ENCODE peak calls at places on chromosome 11, in ten cellular contexts. W is astrocyte of the cerebellum; K is HFFc6; S is AML-193; M is esophagus squamous epithelium; O is NCI-H82; H is naive B cell; N is activated naive CD4-positive, alpha-beta T cell treated with anti-CD3 and anti-CD28 coated beads, Interleukin-2, amount 10 ng/mL, durations not matched to agents 7 days and 5 days; E is activated T-helper 9 cell treated with anti-CD3 and anti-CD28 coated beads, Interleukin-2, amount 50 U/mL, for 16 hours; C is GM12865. J is an unnamed sample.

GRCh38 chr11:84498016-84498415 is 1129.1 kb downstream of the DLG2 start:
- DNase-seq in M (no peak), O (no peak), K (no peak), W (no peak), H (no peak), C (no peak), E (no peak), S (no peak), N (no peak), J (no peak)

GRCh38 chr11:118658372-118659313 is 20.8 kb downstream of the TREH start:
- DNase-seq in E (no peak), O (no peak), N (no peak), K (no peak), C (no peak), S (no peak), M (no peak), W (no peak), H (no peak), J (peak; percentile 19)

GRCh38 chr11:85132839-85133238 is 494.3 kb downstream of the DLG2 start:
- DNase-seq in O (peak; percentile 56), H (no peak), N (no peak), E (no peak), W (peak; percentile 4), C (no peak), S (no peak), K (no peak), M (no peak), J (no peak)

GRCh38 chr11:68266121-68266891 is 5.5 kb downstream of the C11orf24 start:
- DNase-seq in M (no peak), E (no peak), K (no peak), S (no peak), H (peak; percentile 66), W (no peak), O (no peak), N (no peak), C (peak; percentile 93), J (no peak)

GRCh38 chr11:102453286-102453797 is 777 bp upstream of the TMEM123 start:
- DNase-seq in S (no peak), W (no peak), N (no peak), O (peak; percentile 78), K (peak; percentile 15), H (no peak), M (no peak), C (no peak), E (no peak), J (no peak)

GRCh38 chr11:17687946-17688670 is 31.3 kb upstream of the MYOD1 start:
- DNase-seq in C (no peak), W (no peak), O (peak; percentile 93), M (no peak), N (no peak), E (no peak), K (no peak), S (no peak), H (no peak), J (no peak)

GRCh38 chr11:66448523-66448922 is 9.9 kb upstream of the MRPL11 start:
- DNase-seq in S (peak; percentile 15), E (no peak), M (no peak), K (no peak), H (no peak), O (no peak), W (no peak), N (no peak), C (no peak), J (no peak)

GRCh38 chr11:9385288-9385902 is 943 bp downstream of the IPO7 start:
- DNase-seq in K (no peak), S (peak; percentile 62), W (peak; percentile 5), H (no peak), N (peak; percentile 22), M (no peak), O (peak; percentile 77), E (no peak), C (peak; percentile 43), J (no peak)

GRCh38 chr11:6646040-6646439 is 9.6 kb downstream of the DCHS1 start:
- DNase-seq in H (no peak), S (no peak), M (no peak), N (no peak), O (no peak), W (no peak), C (peak; percentile 60), E (no peak), K (peak; percentile 65), J (no peak)

GRCh38 chr11:75655619-75656018 is 13.2 kb downstream of the MAP6 start:
- DNase-seq in K (peak; percentile 32), N (no peak), C (no peak), H (no peak), S (no peak), O (no peak), W (no peak), M (no peak), E (no peak), J (no peak)

GRCh38 chr11:75400110-75400865 is 970 bp downstream of the RPS3 start:
- DNase-seq in H (peak; percentile 20), S (no peak), K (no peak), E (no peak), N (no peak), C (no peak), O (peak; percentile 35), M (no peak), W (no peak), J (no peak)

GRCh38 chr11:95088946-95089619 is 563 bp upstream of the ENDOD1 start:
- DNase-seq in N (peak; percentile 58), O (no peak), W (no peak), E (no peak), M (no peak), H (no peak), S (no peak), C (peak; percentile 63), K (no peak), J (peak; percentile 41)

GRCh38 chr11:17581036-17581731 is 34.1 kb downstream of the OTOG start:
- DNase-seq in N (no peak), H (no peak), C (no peak), O (no peak), E (no peak), K (no peak), M (no peak), W (no peak), S (no peak), J (no peak)

GRCh38 chr11:34565417-34566208 is 52.0 kb upstream of the ELF5 start:
- DNase-seq in K (no peak), W (no peak), N (peak; percentile 26), C (peak; percentile 35), H (no peak), M (no peak), O (peak; percentile 89), E (no peak), S (peak; percentile 5), J (no peak)

GRCh38 chr11:10607462-10607861 is 39.0 kb upstream of the LYVE1 start:
- DNase-seq in H (peak; percentile 35), S (no peak), W (no peak), O (no peak), C (no peak), M (no peak), E (no peak), K (no peak), N (no peak), J (no peak)

GRCh38 chr11:5808500-5809121 is at the start of gene OR52N2:
- DNase-seq in M (peak; percentile 7), H (peak; percentile 63), N (peak; percentile 80), O (peak; percentile 70), C (peak; percentile 81), K (peak; percentile 67), E (peak; percentile 46), W (peak; percentile 60), S (peak; percentile 83), J (peak; percentile 79)

GRCh38 chr11:383431-383830 is 10.6 kb upstream of the PKP3 start:
- DNase-seq in M (no peak), H (no peak), K (no peak), O (no peak), C (no peak), S (no peak), N (no peak), E (no peak), W (no peak), J (no peak)

GRCh38 chr11:124837491-124837856 is 27.8 kb upstream of the ROBO3 start:
- DNase-seq in C (peak; percentile 52), K (peak; percentile 89), W (peak; percentile 76), M (no peak), S (peak; percentile 76), O (peak; percentile 77), N (no peak), E (no peak), H (peak; percentile 9), J (peak; percentile 21)

GRCh38 chr11:58625826-58626460 is 3.5 kb downstream of the CNTF start:
- DNase-seq in O (no peak), M (no peak), N (no peak), S (no peak), C (no peak), E (no peak), K (peak; percentile 74), H (no peak), W (no peak), J (no peak)

GRCh38 chr11:35600439-35600838 is 17.8 kb upstream of the FJX1 start:
- DNase-seq in S (no peak), E (no peak), K (no peak), M (no peak), N (no peak), H (no peak), W (no peak), C (no peak), O (no peak), J (no peak)

GRCh38 chr11:10750838-10751580 is at the start of gene CTR9:
- DNase-seq in N (peak; percentile 96), E (peak; percentile 89), S (peak; percentile 83), M (peak; percentile 70), C (peak; percentile 95), K (peak; percentile 92), W (peak; percentile 80), H (peak; percentile 89), O (peak; percentile 98), J (peak; percentile 95)

GRCh38 chr11:44982496-44983062 is 31.9 kb upstream of the TP53I11 start:
- DNase-seq in M (no peak), K (no peak), C (no peak), H (no peak), S (no peak), E (no peak), W (no peak), O (peak; percentile 35), N (no peak), J (no peak)

GRCh38 chr11:47507016-47507631 is 45.8 kb downstream of the CELF1 start:
- DNase-seq in C (peak; percentile 55), N (no peak), M (no peak), K (peak; percentile 39), W (no peak), O (no peak), S (no peak), E (no peak), H (peak; percentile 18), J (no peak)

GRCh38 chr11:108663154-108663877 is 1.6 kb upstream of the DDX10 start:
- DNase-seq in O (no peak), K (no peak), S (no peak), H (peak; percentile 20), N (no peak), C (peak; percentile 65), E (no peak), M (no peak), W (no peak), J (no peak)

GRCh38 chr11:120903686-120904085 is 120.2 kb upstream of the TBCEL start:
- DNase-seq in S (no peak), H (no peak), N (no peak), C (no peak), W (no peak), M (no peak), O (no peak), E (no peak), K (no peak), J (no peak)

GRCh38 chr11:61737131-61737530 is 15.3 kb upstream of the MYRF start:
- DNase-seq in H (no peak), O (peak; percentile 21), K (no peak), N (no peak), S (no peak), E (no peak), C (peak; percentile 35), W (no peak), M (no peak), J (no peak)

GRCh38 chr11:100687032-100687629 is at the start of gene ARHGAP42:
- DNase-seq in H (peak; percentile 72), K (peak; percentile 7), O (peak; percentile 75), M (no peak), C (peak; percentile 87), E (no peak), N (peak; percentile 43), W (no peak), S (no peak), J (peak; percentile 52)

GRCh38 chr11:47376543-47377371 is 1.6 kb downstream of the SPI1 start:
- DNase-seq in S (peak; percentile 71), W (no peak), H (no peak), C (no peak), M (no peak), N (no peak), O (no peak), E (no peak), K (no peak), J (no peak)